ENCODE peak calls at places on chromosomes 4 and X, in four cellular contexts. One of them, this sample, is unnamed.
A peak's percentile ranks its signal among the peaks of the same experiment; 100 is the strongest.

GRCh38 chrX:113260474-113260873 is 419.8 kb upstream of the AMOT start:
- DNase-seq in IMR-90: no peak
- DNase-seq in mesenchymal stem cell: no peak
- DNase-seq in neuronal stem cell: no peak
- DNase-seq in this sample: peak; percentile 41

GRCh38 chr4:68259191-68259590 is 13.7 kb upstream of the TMPRSS11B start:
- DNase-seq in IMR-90: no peak
- DNase-seq in mesenchymal stem cell: no peak
- DNase-seq in neuronal stem cell: no peak
- DNase-seq in this sample: no peak

GRCh38 chr4:77179512-77179911 is 22.5 kb downstream of the CCNG2 start:
- DNase-seq in IMR-90: no peak
- DNase-seq in mesenchymal stem cell: no peak
- DNase-seq in neuronal stem cell: no peak
- DNase-seq in this sample: no peak

GRCh38 chr4:15797320-15797719 is 19.2 kb downstream of the CD38 start:
- DNase-seq in IMR-90: no peak
- DNase-seq in mesenchymal stem cell: no peak
- DNase-seq in neuronal stem cell: no peak
- DNase-seq in this sample: no peak

GRCh38 chr4:154566639-154567204 is 3.9 kb downstream of the FGB start:
- DNase-seq in IMR-90: peak; percentile 35
- DNase-seq in mesenchymal stem cell: no peak
- DNase-seq in neuronal stem cell: no peak
- DNase-seq in this sample: no peak

GRCh38 chr4:153483432-153484418 is 17.6 kb downstream of the TMEM131L start:
- DNase-seq in IMR-90: peak; percentile 47
- DNase-seq in mesenchymal stem cell: no peak
- DNase-seq in neuronal stem cell: no peak
- DNase-seq in this sample: no peak

GRCh38 chrX:22963186-22963585 is 36.6 kb upstream of the DDX53 start:
- DNase-seq in IMR-90: peak; percentile 34
- DNase-seq in mesenchymal stem cell: peak; percentile 17
- DNase-seq in neuronal stem cell: no peak
- DNase-seq in this sample: no peak

GRCh38 chr4:71634364-71634763 is 149.5 kb downstream of the GC start:
- DNase-seq in IMR-90: no peak
- DNase-seq in mesenchymal stem cell: no peak
- DNase-seq in neuronal stem cell: no peak
- DNase-seq in this sample: no peak

DNA sequence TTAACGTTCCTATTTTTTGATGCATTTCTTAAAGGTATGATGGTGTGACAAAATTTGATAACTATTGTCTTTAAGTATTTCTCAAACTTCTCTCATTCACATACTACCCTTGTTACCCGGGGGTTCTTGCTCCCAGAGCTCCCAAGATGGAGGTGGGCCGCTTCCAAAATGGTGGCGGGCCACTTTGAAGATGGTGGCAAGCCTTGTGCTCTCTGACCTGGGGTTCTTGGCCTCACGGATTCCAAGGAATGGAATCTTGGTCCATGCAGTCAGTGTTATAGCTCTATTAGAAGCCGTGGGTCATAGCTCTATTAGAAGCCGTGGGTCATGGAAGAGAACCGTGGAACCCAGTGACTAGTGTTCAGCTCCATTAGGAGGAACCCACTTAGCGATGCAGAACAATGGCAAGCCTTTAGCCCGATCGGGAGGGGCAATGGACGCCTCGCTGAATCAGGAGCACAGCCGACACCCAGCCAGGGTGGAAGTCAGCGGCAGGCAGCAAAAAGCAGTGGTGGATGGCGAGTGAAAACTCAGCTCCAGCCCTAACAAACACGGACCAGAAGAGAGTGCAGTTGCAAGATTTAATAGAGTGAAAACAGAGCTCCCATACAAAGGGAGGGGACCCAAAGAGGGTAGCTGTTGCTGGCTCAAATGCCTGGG is 403.4 kb downstream of the MAPK10 start:
- DNase-seq in IMR-90: no peak
- DNase-seq in mesenchymal stem cell: no peak
- DNase-seq in neuronal stem cell: no peak
- DNase-seq in this sample: peak; percentile 39
- H3K14ac ChIP-seq in IMR-90: no peak overlapping the region
- H3K14ac ChIP-seq in mesenchymal stem cell: no peak overlapping the region
- H3K14ac ChIP-seq in neuronal stem cell: peak overlapping the region; percentile 17
- H3K14ac ChIP-seq in this sample: peak overlapping the region; percentile 56

DNA sequence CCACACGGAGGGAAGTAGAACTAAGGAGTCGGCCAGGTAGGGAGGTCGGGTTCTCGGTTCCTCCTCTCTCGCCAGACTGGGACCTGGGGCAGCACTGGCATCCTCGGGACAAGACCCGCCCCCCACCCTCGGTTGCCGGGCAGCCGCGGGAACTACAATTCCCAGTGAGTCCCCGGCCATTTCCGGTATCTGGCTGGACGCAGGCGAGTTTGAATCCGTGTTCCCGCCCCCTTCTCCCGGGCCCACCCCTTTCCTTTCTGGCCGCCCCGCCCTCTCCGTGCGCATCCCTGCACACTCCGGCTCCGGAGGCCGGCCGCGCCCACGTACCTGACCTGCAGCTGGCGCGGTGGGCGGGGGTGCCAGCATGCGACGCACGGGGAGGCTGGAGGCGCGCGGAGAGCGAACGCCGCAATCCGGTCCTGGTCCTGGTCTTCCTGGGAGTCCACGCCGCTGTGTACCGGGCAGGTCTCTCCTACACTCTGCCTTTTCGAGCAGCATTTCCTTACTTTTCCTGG is 10.2 kb upstream of the DLG3 start:
- DNase-seq in IMR-90: peak; percentile 71
- DNase-seq in mesenchymal stem cell: peak; percentile 82
- DNase-seq in neuronal stem cell: peak; percentile 75
- DNase-seq in this sample: peak; percentile 93
- H3K14ac ChIP-seq in IMR-90: peak overlapping the region; percentile 82
- H3K14ac ChIP-seq in mesenchymal stem cell: peak overlapping the region; percentile 60
- H3K14ac ChIP-seq in neuronal stem cell: no peak overlapping the region
- H3K14ac ChIP-seq in this sample: no peak overlapping the region

GRCh38 chrX:39757971-39758370 is 339.8 kb downstream of the BCOR start:
- DNase-seq in IMR-90: peak; percentile 68
- DNase-seq in mesenchymal stem cell: peak; percentile 22
- DNase-seq in neuronal stem cell: no peak
- DNase-seq in this sample: no peak

GRCh38 chrX:39759526-39760224 is 338.1 kb downstream of the BCOR start:
- DNase-seq in IMR-90: peak; percentile 78
- DNase-seq in mesenchymal stem cell: peak; percentile 63
- DNase-seq in neuronal stem cell: no peak
- DNase-seq in this sample: no peak

GRCh38 chrX:39760930-39761329 is 336.8 kb downstream of the BCOR start:
- DNase-seq in IMR-90: no peak
- DNase-seq in mesenchymal stem cell: no peak
- DNase-seq in neuronal stem cell: no peak
- DNase-seq in this sample: no peak

GRCh38 chrX:39756086-39756883 is 341.5 kb downstream of the BCOR start:
- DNase-seq in IMR-90: no peak
- DNase-seq in mesenchymal stem cell: no peak
- DNase-seq in neuronal stem cell: no peak
- DNase-seq in this sample: no peak

GRCh38 chrX:39758791-39759525 is 338.8 kb downstream of the BCOR start:
- DNase-seq in IMR-90: no peak
- DNase-seq in mesenchymal stem cell: no peak
- DNase-seq in neuronal stem cell: no peak
- DNase-seq in this sample: no peak
- H3K14ac ChIP-seq in IMR-90: peak overlapping the region; percentile 14
- H3K14ac ChIP-seq in mesenchymal stem cell: peak overlapping the region; percentile 22
- H3K14ac ChIP-seq in neuronal stem cell: no peak overlapping the region
- H3K14ac ChIP-seq in this sample: no peak overlapping the region

DNA sequence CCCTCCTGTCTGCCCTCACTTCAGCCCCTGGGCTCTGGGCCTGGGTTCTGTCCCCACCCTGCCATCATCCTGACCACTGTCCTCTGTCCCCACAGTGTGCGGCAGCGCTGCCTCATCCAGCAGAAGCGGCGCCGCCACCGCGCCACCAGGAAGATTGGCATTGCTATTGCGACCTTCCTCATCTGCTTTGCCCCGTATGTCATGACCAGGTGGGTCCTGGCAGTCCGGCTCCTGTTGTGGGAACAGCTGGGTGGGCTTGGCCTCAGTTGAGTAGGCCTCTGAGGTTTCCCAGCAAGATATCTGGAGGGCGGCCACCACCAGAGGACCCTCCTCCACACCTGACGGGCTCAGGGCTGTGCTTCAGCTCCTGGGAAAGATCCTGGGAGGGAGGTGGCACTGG is 2.2 kb downstream of the GPR78 start:
- DNase-seq in IMR-90: no peak
- DNase-seq in mesenchymal stem cell: no peak
- DNase-seq in neuronal stem cell: no peak
- DNase-seq in this sample: no peak
- H3K14ac ChIP-seq in IMR-90: no peak overlapping the region
- H3K14ac ChIP-seq in mesenchymal stem cell: no peak overlapping the region
- H3K14ac ChIP-seq in neuronal stem cell: no peak overlapping the region
- H3K14ac ChIP-seq in this sample: no peak overlapping the region

DNA sequence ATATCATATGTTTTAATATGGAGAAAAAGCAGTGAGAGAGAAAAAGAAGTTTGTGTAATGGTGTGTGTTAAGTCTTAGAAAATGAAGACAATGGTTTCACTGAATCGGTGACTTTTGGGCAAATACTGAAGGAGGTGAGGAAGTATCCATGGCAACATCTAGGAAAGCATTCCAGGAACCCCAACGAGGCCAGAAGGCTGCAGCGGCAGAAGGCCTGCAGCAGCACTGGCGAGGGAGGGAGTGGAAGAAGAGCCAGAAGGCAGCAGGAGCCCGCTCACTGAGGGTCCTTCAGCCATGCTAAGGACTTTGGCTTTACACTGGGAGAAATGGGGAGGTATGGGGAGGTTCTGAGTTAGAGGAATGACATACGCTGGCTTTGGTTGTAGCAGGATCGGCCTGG is 26.8 kb downstream of the COQ2 start:
- DNase-seq in IMR-90: no peak
- DNase-seq in mesenchymal stem cell: no peak
- DNase-seq in neuronal stem cell: no peak
- DNase-seq in this sample: no peak
- H3K14ac ChIP-seq in IMR-90: peak overlapping the region; percentile 81
- H3K14ac ChIP-seq in mesenchymal stem cell: no peak overlapping the region
- H3K14ac ChIP-seq in neuronal stem cell: no peak overlapping the region
- H3K14ac ChIP-seq in this sample: no peak overlapping the region

GRCh38 chrX:150693782-150694574 is 782 bp downstream of the MTMR1 start:
- DNase-seq in IMR-90: peak; percentile 79
- DNase-seq in mesenchymal stem cell: peak; percentile 79
- DNase-seq in neuronal stem cell: no peak
- DNase-seq in this sample: peak; percentile 68

GRCh38 chrX:150694738-150695410 is 1.7 kb downstream of the MTMR1 start:
- DNase-seq in IMR-90: no peak
- DNase-seq in mesenchymal stem cell: no peak
- DNase-seq in neuronal stem cell: no peak
- DNase-seq in this sample: no peak

GRCh38 chrX:150692296-150692695 is 900 bp upstream of the MTMR1 start:
- DNase-seq in IMR-90: no peak
- DNase-seq in mesenchymal stem cell: no peak
- DNase-seq in neuronal stem cell: no peak
- DNase-seq in this sample: no peak

GRCh38 chrX:150690126-150690525 is 3.1 kb upstream of the MTMR1 start:
- DNase-seq in IMR-90: peak; percentile 92
- DNase-seq in mesenchymal stem cell: peak; percentile 59
- DNase-seq in neuronal stem cell: no peak
- DNase-seq in this sample: no peak

DNA sequence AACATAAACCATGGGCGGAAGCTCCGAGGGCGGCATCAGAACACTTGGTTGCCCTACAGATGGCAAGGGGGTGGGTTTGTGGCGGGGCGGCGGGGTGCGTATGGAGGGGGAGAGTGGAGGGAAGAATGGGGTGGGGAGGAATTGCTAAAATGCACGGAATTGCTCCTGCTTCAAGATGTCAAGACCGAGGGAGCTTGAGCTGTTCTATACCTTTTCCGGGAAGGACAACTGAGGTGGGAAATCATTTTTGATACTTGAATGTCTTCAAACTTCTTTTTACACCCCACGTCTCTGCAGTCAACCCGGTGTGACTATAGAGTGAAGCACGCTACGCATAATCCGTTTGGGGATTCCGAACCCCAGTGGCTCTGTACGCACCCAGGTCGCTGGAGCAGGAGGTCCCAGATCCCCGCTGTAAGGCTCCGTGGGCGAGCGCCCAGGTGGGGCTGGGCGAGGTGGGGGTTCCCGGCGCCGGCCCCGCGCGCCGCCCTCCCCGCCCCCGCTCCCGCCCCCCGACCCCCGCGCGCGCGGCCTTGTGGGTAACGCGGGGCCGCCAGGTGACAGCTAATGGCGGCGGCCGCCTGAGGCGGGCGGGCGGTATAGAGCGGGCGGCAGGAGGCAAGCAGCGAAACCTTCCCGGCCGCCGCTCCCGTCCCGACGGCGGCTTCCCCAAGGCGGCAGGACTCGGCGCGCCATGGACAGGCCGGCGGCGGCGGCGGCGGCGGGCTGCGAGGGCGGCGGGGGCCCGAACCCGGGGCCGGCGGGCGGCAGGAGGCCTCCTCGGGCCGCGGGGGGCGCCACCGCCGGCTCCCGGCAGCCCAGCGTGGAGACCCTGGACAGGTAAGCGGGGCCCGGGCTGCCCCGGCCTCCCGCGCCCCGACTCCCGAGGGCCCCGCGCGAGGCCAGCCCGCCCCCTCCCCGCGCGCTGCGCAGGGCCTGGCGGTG is at the start of gene MTMR1:
- DNase-seq in IMR-90: no peak
- DNase-seq in mesenchymal stem cell: no peak
- DNase-seq in neuronal stem cell: no peak
- DNase-seq in this sample: no peak
- H3K14ac ChIP-seq in IMR-90: peak within 1 kb of the TSS; percentile 87
- H3K14ac ChIP-seq in mesenchymal stem cell: peak within 1 kb of the TSS; percentile 28
- H3K14ac ChIP-seq in neuronal stem cell: no peak within 1 kb of the TSS
- H3K14ac ChIP-seq in this sample: no peak within 1 kb of the TSS

DNA sequence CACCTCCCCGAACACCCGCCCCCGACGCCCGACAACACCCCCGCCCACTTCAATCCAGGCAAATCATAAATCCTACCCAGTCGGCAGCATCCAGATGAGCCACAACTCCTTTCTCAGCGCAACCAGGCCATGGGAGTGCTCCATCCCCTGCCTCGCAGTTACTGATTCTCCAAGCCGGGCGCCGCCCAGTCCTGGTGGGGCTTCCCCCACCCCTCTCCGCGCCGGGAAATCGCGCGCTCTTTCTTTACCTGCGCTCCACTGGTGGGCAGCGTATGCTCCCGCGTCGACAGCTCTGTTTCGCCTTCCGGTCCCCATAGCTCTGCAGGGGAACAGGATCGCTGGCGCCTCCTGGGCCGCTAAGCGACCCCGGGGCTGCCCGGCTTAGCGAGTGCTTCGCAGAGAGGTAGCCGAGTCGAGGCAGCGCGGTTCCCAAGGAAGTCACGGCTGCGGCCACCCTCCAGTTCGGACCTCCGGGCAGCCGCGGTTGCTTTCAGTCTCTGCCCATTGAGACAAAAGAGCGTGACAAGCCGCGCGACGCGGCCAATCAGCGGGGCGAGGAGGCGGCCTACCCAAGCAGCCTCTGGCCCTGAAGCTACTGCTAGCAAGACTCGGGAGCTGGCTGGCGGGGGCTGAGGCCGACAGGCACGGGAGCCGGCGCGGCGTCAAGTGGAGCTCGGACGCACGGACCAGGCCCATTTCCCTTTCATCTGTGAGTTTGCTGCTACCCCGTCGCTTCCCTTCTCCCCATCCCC is 43.7 kb upstream of the TMSB15B start:
- DNase-seq in IMR-90: peak; percentile 59
- DNase-seq in mesenchymal stem cell: peak; percentile 81
- DNase-seq in neuronal stem cell: peak; percentile 65
- DNase-seq in this sample: peak; percentile 86
- H3K14ac ChIP-seq in IMR-90: peak overlapping the region; percentile 45
- H3K14ac ChIP-seq in mesenchymal stem cell: peak overlapping the region; percentile 77
- H3K14ac ChIP-seq in neuronal stem cell: no peak overlapping the region
- H3K14ac ChIP-seq in this sample: peak overlapping the region; percentile 7